ENCODE peak calls at places on chromosomes 5 and 9, in seven cellular contexts. X, E, R, C, J, D and K are unnamed samples.

GRCh38 chr9:69093471-69094103 is 58.0 kb downstream of the FXN start:
- DNase-seq in J (peak), D (no peak), C (no peak), E (no peak), R (no peak), X (no peak), K (no peak)

GRCh38 chr5:157366741-157367684 is 93.0 kb upstream of the NIPAL4 start:
- DNase-seq in E (no peak), R (no peak), D (no peak), C (no peak), X (peak), J (peak), K (no peak)

GRCh38 chr5:42387563-42387962 is 35.7 kb upstream of the GHR start:
- DNase-seq in X (no peak), D (no peak), E (no peak), C (no peak), J (no peak), R (no peak), K (no peak)

GRCh38 chr5:36252722-36253340 is 11.1 kb upstream of the NADK2 start:
- DNase-seq in E (no peak), X (peak), R (no peak), C (no peak), J (no peak), D (no peak), K (no peak)

GRCh38 chr5:149323235-149324205 is 21.8 kb upstream of the GRPEL2 start:
- DNase-seq in R (no peak), D (no peak), X (no peak), J (no peak), E (no peak), C (no peak), K (no peak)

GRCh38 chr5:125719681-125720676 is 703.2 kb upstream of the GRAMD2B start:
- DNase-seq in X (peak), J (no peak), E (peak), D (no peak), C (no peak), R (no peak), K (no peak)

GRCh38 chr9:69066955-69067354 is 31.4 kb downstream of the FXN start:
- DNase-seq in J (no peak), R (no peak), X (no peak), C (no peak), E (no peak), D (no peak), K (no peak)

GRCh38 chr9:114805670-114806551 is at the start of gene TNFSF15:
- DNase-seq in E (no peak), R (peak), J (no peak), X (peak), C (peak), D (peak), K (peak)

GRCh38 chr5:55101556-55102276 is 730 bp upstream of the GZMA start:
- DNase-seq in D (no peak), R (no peak), C (peak), X (no peak), E (no peak), J (no peak), K (no peak)

GRCh38 chr5:138974227-138975063 is 99.3 kb upstream of the LRRTM2 start:
- DNase-seq in D (no peak), E (peak), R (no peak), C (no peak), X (peak), J (no peak), K (no peak)

GRCh38 chr5:94746731-94747124 is 128.3 kb downstream of the SLF1 start:
- DNase-seq in J (no peak), R (no peak), E (no peak), D (no peak), C (no peak), X (peak), K (no peak)

GRCh38 chr5:96252596-96252995 is 180.5 kb downstream of the PCSK1 start:
- DNase-seq in D (no peak), C (no peak), J (no peak), R (no peak), E (no peak), X (no peak), K (no peak)

GRCh38 chr9:87267701-87268100 is 230.0 kb upstream of the DAPK1 start:
- DNase-seq in R (no peak), D (no peak), E (no peak), X (peak), C (no peak), J (no peak), K (no peak)

GRCh38 chr9:100309992-100310391 is 42.8 kb downstream of the TEX10 start:
- DNase-seq in C (no peak), D (no peak), R (no peak), J (peak), E (no peak), X (peak), K (no peak)

GRCh38 chr9:18428621-18429020 is 45.3 kb upstream of the ADAMTSL1 start:
- DNase-seq in D (no peak), X (no peak), E (no peak), C (no peak), J (no peak), R (no peak), K (no peak)

GRCh38 chr5:76427481-76428140 is 24.5 kb downstream of the IQGAP2 start:
- DNase-seq in D (no peak), X (no peak), E (no peak), R (no peak), C (no peak), J (no peak), K (no peak)

GRCh38 chr9:128026255-128027165 is 40.6 kb downstream of the NAIF1 start:
- DNase-seq in D (no peak), R (peak), C (peak), E (no peak), J (no peak), X (no peak), K (peak)

GRCh38 chr5:170522211-170523128 is 18.6 kb downstream of the KCNIP1 start:
- DNase-seq in D (no peak), C (no peak), R (no peak), J (peak), X (peak), E (peak), K (no peak)

GRCh38 chr5:78509884-78510769 is 138.4 kb downstream of the LHFPL2 start:
- DNase-seq in R (peak), X (peak), J (peak), E (peak), C (peak), D (peak), K (peak)

GRCh38 chr9:37329576-37329975 is 92.9 kb upstream of the GRHPR start:
- DNase-seq in E (peak), X (peak), J (peak), C (no peak), R (no peak), D (no peak), K (no peak)

GRCh38 chr5:108061941-108062340 is 320.0 kb downstream of the FBXL17 start:
- DNase-seq in E (no peak), R (no peak), X (peak), D (no peak), J (no peak), C (no peak), K (no peak)

GRCh38 chr9:127785023-127785932 is 556 bp upstream of the CDK9 start:
- DNase-seq in X (peak), J (peak), C (peak), R (peak), D (peak), E (peak), K (peak)

GRCh38 chr5:106086352-106086751 is 1584.4 kb downstream of the EFNA5 start:
- DNase-seq in D (no peak), C (no peak), J (no peak), X (no peak), R (no peak), E (no peak), K (no peak)

GRCh38 chr5:123722451-123722850 is 210.5 kb downstream of the CSNK1G3 start:
- DNase-seq in C (no peak), X (no peak), J (no peak), D (no peak), E (no peak), R (no peak), K (no peak)

GRCh38 chr9:109907400-109907799 is 127.4 kb downstream of the PALM2AKAP2 start:
- DNase-seq in R (peak), D (no peak), X (no peak), C (no peak), J (no peak), E (peak), K (no peak)

GRCh38 chr5:106028314-106028713 is 1642.4 kb downstream of the EFNA5 start:
- DNase-seq in J (no peak), E (no peak), R (no peak), C (no peak), X (no peak), D (no peak), K (no peak)

GRCh38 chr9:119003218-119003617 is 366.0 kb downstream of the BRINP1 start:
- DNase-seq in J (peak), E (no peak), D (no peak), R (no peak), C (no peak), X (peak), K (no peak)

GRCh38 chr5:181167814-181168488 is 20.6 kb downstream of the OR2V2 start:
- DNase-seq in X (no peak), D (no peak), E (no peak), J (peak), C (peak), R (peak), K (peak)

GRCh38 chr9:134178781-134179551 is 14.6 kb upstream of the RNU6ATAC start:
- DNase-seq in C (no peak), E (no peak), X (peak), R (no peak), J (no peak), D (peak), K (no peak)

GRCh38 chr9:18658764-18659705 is 185.1 kb downstream of the ADAMTSL1 start:
- DNase-seq in C (no peak), D (no peak), E (no peak), J (peak), X (peak), R (no peak), K (no peak)